ENCODE peak calls at places on chromosomes 11 and 22, in four cellular contexts. One of them, this sample, is unnamed.

GRCh38 chr22:20979243-20979809 is 2.8 kb upstream of the LZTR1 start:
- DNase-seq in psoas muscle: peak; percentile 71
- DNase-seq in gastrocnemius medialis: peak; percentile 69
- DNase-seq in IMR-90: peak; percentile 67
- DNase-seq in this sample: no peak

GRCh38 chr22:35582861-35583670 is 34.1 kb downstream of the MB start:
- DNase-seq in IMR-90: peak; percentile 65
- DNase-seq in gastrocnemius medialis: peak; percentile 63
- DNase-seq in psoas muscle: peak; percentile 56
- DNase-seq in this sample: peak; percentile 74

GRCh38 chr11:8250446-8250845 is 13.2 kb downstream of the LMO1 start:
- DNase-seq in psoas muscle: no peak
- DNase-seq in gastrocnemius medialis: peak; percentile 17
- DNase-seq in IMR-90: no peak
- DNase-seq in this sample: no peak

GRCh38 chr11:130666781-130667251 is 218.4 kb downstream of the ADAMTS15 start:
- DNase-seq in gastrocnemius medialis: no peak
- DNase-seq in IMR-90: peak; percentile 51
- DNase-seq in psoas muscle: no peak
- DNase-seq in this sample: no peak

GRCh38 chr22:43407591-43407990 is 4.2 kb upstream of the MPPED1 start:
- DNase-seq in gastrocnemius medialis: no peak
- DNase-seq in IMR-90: no peak
- DNase-seq in psoas muscle: no peak
- DNase-seq in this sample: no peak

GRCh38 chr11:68878022-68878421 is 25.6 kb downstream of the MRPL21 start:
- DNase-seq in psoas muscle: no peak
- DNase-seq in gastrocnemius medialis: no peak
- DNase-seq in IMR-90: no peak
- DNase-seq in this sample: no peak

GRCh38 chr11:121420398-121420797 is 31.7 kb upstream of the SORL1 start:
- DNase-seq in psoas muscle: no peak
- DNase-seq in IMR-90: no peak
- DNase-seq in gastrocnemius medialis: no peak
- DNase-seq in this sample: no peak

GRCh38 chr11:62573006-62573591 is 592 bp downstream of the EEF1G start:
- DNase-seq in IMR-90: no peak
- DNase-seq in gastrocnemius medialis: no peak
- DNase-seq in psoas muscle: no peak
- DNase-seq in this sample: no peak

GRCh38 chr11:2529173-2529572 is 84.4 kb downstream of the KCNQ1 start:
- DNase-seq in gastrocnemius medialis: no peak
- DNase-seq in IMR-90: no peak
- DNase-seq in psoas muscle: peak; percentile 2
- DNase-seq in this sample: no peak

GRCh38 chr22:44537016-44537936 is 39.2 kb upstream of the RTL6 start:
- DNase-seq in IMR-90: no peak
- DNase-seq in psoas muscle: no peak
- DNase-seq in gastrocnemius medialis: no peak
- DNase-seq in this sample: no peak

GRCh38 chr11:77705195-77705876 is 67.7 kb upstream of the CLNS1A start:
- DNase-seq in psoas muscle: no peak
- DNase-seq in IMR-90: peak; percentile 69
- DNase-seq in gastrocnemius medialis: no peak
- DNase-seq in this sample: no peak

GRCh38 chr11:3219281-3219892 is 774 bp upstream of the MRGPRG start:
- DNase-seq in IMR-90: no peak
- DNase-seq in psoas muscle: no peak
- DNase-seq in gastrocnemius medialis: no peak
- DNase-seq in this sample: peak; percentile 6

GRCh38 chr11:126544311-126545056 is 189.0 kb downstream of the ST3GAL4 start:
- DNase-seq in IMR-90: peak; percentile 57
- DNase-seq in psoas muscle: no peak
- DNase-seq in gastrocnemius medialis: no peak
- DNase-seq in this sample: peak; percentile 30

GRCh38 chr11:9738126-9738525 is 74.2 kb downstream of the SWAP70 start:
- DNase-seq in IMR-90: no peak
- DNase-seq in psoas muscle: no peak
- DNase-seq in gastrocnemius medialis: no peak
- DNase-seq in this sample: no peak

GRCh38 chr11:77151804-77152513 is 23.9 kb downstream of the MYO7A start:
- DNase-seq in psoas muscle: no peak
- DNase-seq in IMR-90: peak; percentile 32
- DNase-seq in gastrocnemius medialis: no peak
- DNase-seq in this sample: no peak

GRCh38 chr22:44578516-44579230 is 80.6 kb upstream of the RTL6 start:
- DNase-seq in gastrocnemius medialis: no peak
- DNase-seq in IMR-90: no peak
- DNase-seq in psoas muscle: no peak
- DNase-seq in this sample: no peak

GRCh38 chr11:114738954-114739353 is 60.6 kb downstream of the NXPE2 start:
- DNase-seq in psoas muscle: no peak
- DNase-seq in IMR-90: peak; percentile 49
- DNase-seq in gastrocnemius medialis: peak; percentile 21
- DNase-seq in this sample: peak; percentile 48

GRCh38 chr11:12089473-12089872 is 20.9 kb upstream of the MICAL2 start:
- DNase-seq in IMR-90: peak; percentile 65
- DNase-seq in psoas muscle: no peak
- DNase-seq in gastrocnemius medialis: no peak
- DNase-seq in this sample: no peak

GRCh38 chr11:84906995-84907394 is 720.1 kb downstream of the DLG2 start:
- DNase-seq in gastrocnemius medialis: no peak
- DNase-seq in IMR-90: peak; percentile 37
- DNase-seq in psoas muscle: no peak
- DNase-seq in this sample: no peak

GRCh38 chr11:48012051-48012391 is 31.7 kb downstream of the PTPRJ start:
- DNase-seq in psoas muscle: no peak
- DNase-seq in gastrocnemius medialis: no peak
- DNase-seq in IMR-90: no peak
- DNase-seq in this sample: no peak

GRCh38 chr11:66333896-66334604 is 2.2 kb downstream of the RIN1 start:
- DNase-seq in psoas muscle: no peak
- DNase-seq in IMR-90: no peak
- DNase-seq in gastrocnemius medialis: no peak
- DNase-seq in this sample: no peak

GRCh38 chr11:99015634-99016454 is 4.9 kb upstream of the CNTN5 start:
- DNase-seq in psoas muscle: no peak
- DNase-seq in gastrocnemius medialis: no peak
- DNase-seq in IMR-90: peak; percentile 51
- DNase-seq in this sample: peak; percentile 39

GRCh38 chr11:44737686-44738085 is 10.9 kb downstream of the TSPAN18 start:
- DNase-seq in psoas muscle: no peak
- DNase-seq in IMR-90: no peak
- DNase-seq in gastrocnemius medialis: no peak
- DNase-seq in this sample: no peak

GRCh38 chr11:59556115-59556882 is 45.0 kb downstream of the OR4D9 start:
- DNase-seq in gastrocnemius medialis: peak; percentile 28
- DNase-seq in IMR-90: peak; percentile 93
- DNase-seq in psoas muscle: peak; percentile 59
- DNase-seq in this sample: peak; percentile 85

GRCh38 chr11:15819679-15820286 is 536.6 kb downstream of the SOX6 start:
- DNase-seq in IMR-90: peak; percentile 19
- DNase-seq in gastrocnemius medialis: peak; percentile 64
- DNase-seq in psoas muscle: peak; percentile 66
- DNase-seq in this sample: peak; percentile 47

GRCh38 chr11:94400839-94401772 is at the start of gene GPR83:
- DNase-seq in gastrocnemius medialis: no peak
- DNase-seq in IMR-90: peak; percentile 12
- DNase-seq in psoas muscle: no peak
- DNase-seq in this sample: no peak

GRCh38 chr11:94402355-94402754 is 1.1 kb upstream of the GPR83 start:
- DNase-seq in gastrocnemius medialis: no peak
- DNase-seq in IMR-90: no peak
- DNase-seq in psoas muscle: no peak
- DNase-seq in this sample: no peak

GRCh38 chr11:94405062-94405461 is 3.8 kb upstream of the GPR83 start:
- DNase-seq in gastrocnemius medialis: no peak
- DNase-seq in IMR-90: no peak
- DNase-seq in psoas muscle: no peak
- DNase-seq in this sample: no peak

GRCh38 chr11:94400075-94400838 is 962 bp downstream of the GPR83 start:
- DNase-seq in psoas muscle: no peak
- DNase-seq in IMR-90: no peak
- DNase-seq in gastrocnemius medialis: no peak
- DNase-seq in this sample: no peak

GRCh38 chr11:94401773-94402265 is 600 bp upstream of the GPR83 start:
- DNase-seq in psoas muscle: no peak
- DNase-seq in gastrocnemius medialis: no peak
- DNase-seq in IMR-90: no peak
- DNase-seq in this sample: no peak
- H3K4me3 ChIP-seq in psoas muscle: peak overlapping the region; percentile 46
- H3K4me3 ChIP-seq in gastrocnemius medialis: peak overlapping the region; percentile 43
- H3K4me3 ChIP-seq in IMR-90: peak overlapping the region; percentile 36
- H3K4me3 ChIP-seq in this sample: no peak overlapping the region

GRCh38 chr11:128909438-128910125 is 18.4 kb downstream of the KCNJ5 start:
- DNase-seq in psoas muscle: no peak
- DNase-seq in IMR-90: no peak
- DNase-seq in gastrocnemius medialis: no peak
- DNase-seq in this sample: no peak
- H3K4me1 ChIP-seq in psoas muscle: no peaks in the 10 kb centered on the region
- H3K4me1 ChIP-seq in IMR-90: peaks cover 27% of the 10 kb centered on the region
- H3K4me1 ChIP-seq in gastrocnemius medialis: peaks cover 7% of the 10 kb centered on the region
- H3K4me1 ChIP-seq in this sample: peaks cover 4% of the 10 kb centered on the region

GRCh38 chr11:64954201-64954600 is 17.7 kb downstream of the MAJIN start:
- DNase-seq in gastrocnemius medialis: no peak
- DNase-seq in IMR-90: no peak
- DNase-seq in psoas muscle: no peak
- DNase-seq in this sample: no peak
- H3K27me3 ChIP-seq in gastrocnemius medialis: no peaks in the 10 kb centered on the region
- H3K27me3 ChIP-seq in IMR-90: peaks cover 18% of the 10 kb centered on the region
- H3K27me3 ChIP-seq in psoas muscle: peaks cover 8% of the 10 kb centered on the region
- H3K27me3 ChIP-seq in this sample: peaks cover 14% of the 10 kb centered on the region

DNA sequence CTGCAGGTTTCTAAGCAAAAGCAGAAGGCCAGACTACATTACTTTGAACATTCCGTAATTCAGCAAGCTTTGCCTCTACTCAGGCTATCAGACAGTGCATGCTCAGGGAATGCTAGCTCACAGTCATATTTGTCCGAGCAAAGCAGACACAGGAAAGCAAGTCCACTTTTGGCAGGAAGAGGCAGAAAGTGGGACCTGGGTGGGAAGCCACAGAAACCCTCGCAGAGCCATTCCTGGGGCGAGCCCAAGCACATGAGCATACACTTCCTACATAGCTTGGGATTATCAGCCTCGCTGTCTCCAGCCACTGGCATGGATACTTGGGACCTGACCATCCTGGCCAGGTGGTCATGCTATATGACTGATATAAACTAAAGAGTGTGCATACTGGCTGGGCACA is 113.3 kb downstream of the TRIM29 start:
- DNase-seq in psoas muscle: no peak
- DNase-seq in gastrocnemius medialis: no peak
- DNase-seq in IMR-90: no peak
- DNase-seq in this sample: no peak
- H3K4me3 ChIP-seq in psoas muscle: no peak overlapping the region
- H3K4me3 ChIP-seq in gastrocnemius medialis: no peak overlapping the region
- H3K4me3 ChIP-seq in IMR-90: no peak overlapping the region
- H3K4me3 ChIP-seq in this sample: no peak overlapping the region

GRCh38 chr11:128565881-128566280 is 21.5 kb downstream of the ETS1 start:
- DNase-seq in IMR-90: no peak
- DNase-seq in gastrocnemius medialis: no peak
- DNase-seq in psoas muscle: no peak
- DNase-seq in this sample: no peak
- H3K4me1 ChIP-seq in IMR-90: no peaks in the 10 kb centered on the region
- H3K4me1 ChIP-seq in gastrocnemius medialis: no peaks in the 10 kb centered on the region
- H3K4me1 ChIP-seq in psoas muscle: no peaks in the 10 kb centered on the region
- H3K4me1 ChIP-seq in this sample: no peaks in the 10 kb centered on the region

DNA sequence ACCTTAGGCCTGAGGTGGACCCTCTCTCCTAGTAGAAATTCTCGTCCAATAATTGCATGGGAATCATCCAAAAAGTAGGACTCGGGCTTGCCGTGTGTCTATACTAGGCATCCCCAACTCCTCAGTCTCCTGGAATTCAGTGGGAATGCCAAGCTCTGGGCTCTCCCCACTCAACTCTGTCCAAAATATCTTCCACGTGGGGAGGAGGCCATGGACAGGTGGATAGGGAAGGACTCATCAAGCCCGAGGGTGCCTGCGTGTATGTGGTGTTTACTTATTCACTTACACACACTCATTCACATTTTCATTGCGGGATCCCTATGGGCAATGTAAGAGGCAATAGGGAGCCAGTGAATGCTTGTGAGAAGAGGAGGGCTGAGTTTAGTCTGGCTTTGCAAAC is 383.3 kb downstream of the MN1 start:
- DNase-seq in IMR-90: no peak
- DNase-seq in gastrocnemius medialis: no peak
- DNase-seq in psoas muscle: no peak
- DNase-seq in this sample: no peak
- H3K27me3 ChIP-seq in IMR-90: peaks cover 18% of the 10 kb centered on the region
- H3K27me3 ChIP-seq in gastrocnemius medialis: peaks cover 21% of the 10 kb centered on the region
- H3K27me3 ChIP-seq in psoas muscle: peaks cover 24% of the 10 kb centered on the region
- H3K27me3 ChIP-seq in this sample: no peaks in the 10 kb centered on the region

DNA sequence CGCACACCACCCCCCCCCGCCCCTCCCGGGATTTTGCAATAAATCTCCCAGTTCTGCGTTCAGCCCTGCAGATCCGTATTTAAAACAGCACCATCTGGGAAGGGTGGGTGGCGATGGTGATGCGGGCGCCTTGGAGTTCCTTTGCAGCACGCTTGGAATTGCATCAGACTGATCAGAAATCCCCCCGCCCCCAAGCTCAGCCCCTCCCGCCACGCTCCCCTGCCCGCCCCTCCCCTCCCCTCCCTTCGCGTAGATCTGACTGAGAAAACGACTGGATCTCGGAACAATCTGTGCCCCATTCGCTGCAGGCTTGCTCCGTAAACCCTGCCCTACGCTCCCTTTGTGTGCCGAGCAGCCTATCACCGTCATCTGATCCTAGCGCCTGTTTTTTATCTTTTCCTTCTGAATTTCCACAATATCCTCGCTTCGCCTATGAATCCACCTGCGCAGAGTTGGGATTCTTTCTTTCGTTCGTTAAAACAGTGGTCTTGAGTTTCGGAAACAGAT is 18.1 kb upstream of the BDNF start:
- DNase-seq in IMR-90: peak; percentile 95
- DNase-seq in psoas muscle: no peak
- DNase-seq in gastrocnemius medialis: no peak
- DNase-seq in this sample: no peak
- H3K4me3 ChIP-seq in IMR-90: peak overlapping the region; percentile 70
- H3K4me3 ChIP-seq in psoas muscle: peak overlapping the region; percentile 55
- H3K4me3 ChIP-seq in gastrocnemius medialis: peak overlapping the region; percentile 61
- H3K4me3 ChIP-seq in this sample: no peak overlapping the region

This sample was measured in HAP-1.